ENCODE peak calls at places on chromosome 19, in ten cellular contexts. N is NCI-H1105 treated with DMSO at 0.1 percent for 48 hours; E is activated CD4-positive, alpha-beta T cell treated with anti-CD3 and anti-CD28 coated beads for 36 hours; X is amniotic stem cell; K is OCI-M1; F is HFF-Myc; H is activated naive CD4-positive, alpha-beta T cell treated with anti-CD3 and anti-CD28 coated beads, Interleukin-2, amount 50 U/mL, for 16 hours; M is NB4; O is upper lobe of right lung; D is PC-9. Q is an unnamed sample.

GRCh38 chr19:18117692-18118378 is 20.3 kb downstream of the MAST3 start:
- DNase-seq in N (peak; percentile 83), E (peak; percentile 97), X (peak; percentile 29), K (peak; percentile 94), F (peak; percentile 41), H (peak; percentile 93), M (peak; percentile 88), O (peak; percentile 97), D (peak; percentile 95), Q (peak; percentile 59)

GRCh38 chr19:28482221-28482620 is 730.7 kb downstream of the UQCRFS1 start:
- DNase-seq in N (peak; percentile 6), E (no peak), X (no peak), K (no peak), F (no peak), H (no peak), M (no peak), O (no peak), D (no peak), Q (no peak)

GRCh38 chr19:35404879-35405622 is 34.2 kb downstream of the GPR42 start:
- DNase-seq in N (no peak), E (peak; percentile 88), X (peak; percentile 31), K (no peak), F (peak; percentile 47), H (no peak), M (no peak), O (no peak), D (peak; percentile 41), Q (no peak)

GRCh38 chr19:10292206-10292788 is 2.5 kb downstream of the ICAM5 start:
- DNase-seq in N (no peak), E (peak; percentile 92), X (peak; percentile 55), K (peak; percentile 92), F (peak; percentile 56), H (peak; percentile 63), M (peak; percentile 79), O (peak; percentile 96), D (peak; percentile 50), Q (peak; percentile 50)

GRCh38 chr19:16628984-16629691 is 1.1 kb upstream of the MED26 start:
- DNase-seq in N (peak; percentile 59), E (peak; percentile 28), X (no peak), K (peak; percentile 70), F (peak; percentile 93), H (no peak), M (no peak), O (no peak), D (no peak), Q (no peak)

GRCh38 chr19:18090545-18091216 is 3.9 kb upstream of the IL12RB1 start:
- DNase-seq in N (no peak), E (peak; percentile 32), X (no peak), K (no peak), F (no peak), H (no peak), M (no peak), O (no peak), D (no peak), Q (no peak)

GRCh38 chr19:55099557-55100506 is 17.6 kb downstream of the PPP1R12C start:
- DNase-seq in N (no peak), E (no peak), X (no peak), K (peak; percentile 23), F (no peak), H (no peak), M (no peak), O (no peak), D (no peak), Q (no peak)

GRCh38 chr19:42285988-42286348 is 16.0 kb upstream of the PRR19 start:
- DNase-seq in N (no peak), E (peak; percentile 5), X (no peak), K (no peak), F (no peak), H (no peak), M (no peak), O (no peak), D (no peak), Q (no peak)

Q was measured in NCI-H748 treated with DMSO at 0.1 percent for 48 hours.